ENCODE peak calls at places on chromosomes 3 and 15, in ten cellular contexts. One of them, this sample, is unnamed.

GRCh38 chr15:73957785-73958184 is 31.5 kb downstream of the LOXL1 start:
- DNase-seq in NCI-H1105: no peak
- DNase-seq in AG10803: no peak
- DNase-seq in fibroblast of the conjunctiva: no peak
- DNase-seq in amygdala: no peak
- DNase-seq in amniotic stem cell: no peak
- DNase-seq in AG04450: no peak
- DNase-seq in NCI-H1092 treated with DMSO at 0.1 percent for 48 hours: no peak
- DNase-seq in HT1080: no peak
- DNase-seq in endothelial cell: no peak
- DNase-seq in this sample: no peak

GRCh38 chr15:100771745-100772144 is 107.9 kb upstream of the ALDH1A3 start:
- DNase-seq in NCI-H1105: no peak
- DNase-seq in AG10803: peak
- DNase-seq in fibroblast of the conjunctiva: no peak
- DNase-seq in amygdala: no peak
- DNase-seq in amniotic stem cell: no peak
- DNase-seq in AG04450: no peak
- DNase-seq in NCI-H1092 treated with DMSO at 0.1 percent for 48 hours: no peak
- DNase-seq in HT1080: no peak
- DNase-seq in endothelial cell: no peak
- DNase-seq in this sample: peak

GRCh38 chr15:101038327-101039003 is 119.3 kb downstream of the LRRK1 start:
- DNase-seq in NCI-H1105: no peak
- DNase-seq in AG10803: no peak
- DNase-seq in fibroblast of the conjunctiva: no peak
- DNase-seq in amygdala: no peak
- DNase-seq in amniotic stem cell: no peak
- DNase-seq in AG04450: no peak
- DNase-seq in NCI-H1092 treated with DMSO at 0.1 percent for 48 hours: no peak
- DNase-seq in HT1080: no peak
- DNase-seq in endothelial cell: no peak
- DNase-seq in this sample: no peak

GRCh38 chr15:36591534-36592411 is 12.3 kb downstream of the CDIN1 start:
- DNase-seq in NCI-H1105: no peak
- DNase-seq in AG10803: peak
- DNase-seq in fibroblast of the conjunctiva: no peak
- DNase-seq in amygdala: no peak
- DNase-seq in amniotic stem cell: no peak
- DNase-seq in AG04450: no peak
- DNase-seq in NCI-H1092 treated with DMSO at 0.1 percent for 48 hours: no peak
- DNase-seq in HT1080: no peak
- DNase-seq in endothelial cell: no peak
- DNase-seq in this sample: no peak

GRCh38 chr15:39580117-39580629 is 706 bp upstream of the THBS1 start:
- DNase-seq in NCI-H1105: peak
- DNase-seq in AG10803: no peak
- DNase-seq in fibroblast of the conjunctiva: peak
- DNase-seq in amygdala: peak
- DNase-seq in amniotic stem cell: peak
- DNase-seq in AG04450: peak
- DNase-seq in NCI-H1092 treated with DMSO at 0.1 percent for 48 hours: peak
- DNase-seq in HT1080: peak
- DNase-seq in endothelial cell: peak
- DNase-seq in this sample: peak

GRCh38 chr3:43996379-43997301 is 245.0 kb upstream of the TOPAZ1 start:
- DNase-seq in NCI-H1105: peak
- DNase-seq in AG10803: peak
- DNase-seq in fibroblast of the conjunctiva: no peak
- DNase-seq in amygdala: no peak
- DNase-seq in amniotic stem cell: no peak
- DNase-seq in AG04450: no peak
- DNase-seq in NCI-H1092 treated with DMSO at 0.1 percent for 48 hours: peak
- DNase-seq in HT1080: no peak
- DNase-seq in endothelial cell: peak
- DNase-seq in this sample: peak

GRCh38 chr3:157816296-157816695 is 289.9 kb downstream of the SHOX2 start:
- DNase-seq in NCI-H1105: no peak
- DNase-seq in AG10803: peak
- DNase-seq in fibroblast of the conjunctiva: no peak
- DNase-seq in amygdala: no peak
- DNase-seq in amniotic stem cell: no peak
- DNase-seq in AG04450: no peak
- DNase-seq in NCI-H1092 treated with DMSO at 0.1 percent for 48 hours: no peak
- DNase-seq in HT1080: no peak
- DNase-seq in endothelial cell: no peak
- DNase-seq in this sample: no peak

GRCh38 chr3:101779808-101780366 is 876 bp downstream of the NXPE3 start:
- DNase-seq in NCI-H1105: peak
- DNase-seq in AG10803: no peak
- DNase-seq in fibroblast of the conjunctiva: no peak
- DNase-seq in amygdala: no peak
- DNase-seq in amniotic stem cell: no peak
- DNase-seq in AG04450: no peak
- DNase-seq in NCI-H1092 treated with DMSO at 0.1 percent for 48 hours: peak
- DNase-seq in HT1080: no peak
- DNase-seq in endothelial cell: peak
- DNase-seq in this sample: no peak

GRCh38 chr15:36911322-36911944 is 188.9 kb downstream of the MEIS2 start:
- DNase-seq in NCI-H1105: no peak
- DNase-seq in AG10803: peak
- DNase-seq in fibroblast of the conjunctiva: no peak
- DNase-seq in amygdala: no peak
- DNase-seq in amniotic stem cell: no peak
- DNase-seq in AG04450: peak
- DNase-seq in NCI-H1092 treated with DMSO at 0.1 percent for 48 hours: no peak
- DNase-seq in HT1080: peak
- DNase-seq in endothelial cell: no peak
- DNase-seq in this sample: no peak

GRCh38 chr15:60751985-60752952 is 273.3 kb upstream of the ICE2 start:
- DNase-seq in NCI-H1105: peak
- DNase-seq in AG10803: no peak
- DNase-seq in fibroblast of the conjunctiva: peak
- DNase-seq in amygdala: peak
- DNase-seq in amniotic stem cell: no peak
- DNase-seq in AG04450: peak
- DNase-seq in NCI-H1092 treated with DMSO at 0.1 percent for 48 hours: no peak
- DNase-seq in HT1080: no peak
- DNase-seq in endothelial cell: peak
- DNase-seq in this sample: no peak